ENCODE peak calls at places on chromosome 18, in seven cellular contexts. S is IMR-90, C is esophagus squamous epithelium, I is pancreas, Y is OCI-LY7, G is stomach, K is mucosa of descending colon. J is an unnamed sample. For H3K4me1, the result is how much of the 10 kb centered on the place peaks cover.

GRCh38 chr18:59898609-59899297 is 1.0 kb upstream of the PMAIP1 start:
- DNase-seq in C (no peak), K (peak), G (no peak), Y (no peak), I (no peak), S (no peak), J (peak)

GRCh38 chr18:48024891-48025660 is 94.6 kb upstream of the SMAD2 start:
- DNase-seq in S (no peak), C (no peak), I (no peak), Y (no peak), G (peak), K (no peak), J (no peak)

GRCh38 chr18:45175505-45175904 is 439.8 kb upstream of the SLC14A2 start:
- DNase-seq in C (no peak), I (no peak), K (no peak), Y (no peak), S (no peak), G (no peak), J (no peak)

GRCh38 chr18:60060578-60060977 is 160.8 kb downstream of the PMAIP1 start:
- DNase-seq in K (no peak), C (no peak), G (no peak), Y (no peak), S (no peak), I (no peak), J (no peak)

GRCh38 chr18:65768379-65768778 is 17.6 kb downstream of the CDH7 start:
- DNase-seq in S (no peak), C (no peak), I (no peak), Y (no peak), G (no peak), K (no peak), J (no peak)

GRCh38 chr18:41828137-41828536 is 126.9 kb upstream of the PIK3C3 start:
- DNase-seq in S (no peak), C (no peak), Y (no peak), K (no peak), I (no peak), G (no peak), J (no peak)

GRCh38 chr18:62954341-62954740 is 239.0 kb downstream of the PHLPP1 start:
- DNase-seq in S (peak), C (no peak), K (no peak), Y (no peak), G (no peak), I (no peak), J (no peak)

GRCh38 chr18:31101148-31102019 is 837 bp downstream of the DSC2 start:
- DNase-seq in G (peak), Y (no peak), I (peak), C (no peak), S (no peak), K (peak), J (peak)

GRCh38 chr18:63284173-63284765 is 35.3 kb downstream of the BCL2 start:
- DNase-seq in G (no peak), I (no peak), S (no peak), C (no peak), Y (no peak), K (no peak), J (no peak)

GRCh38 chr18:79737426-79737825 is 57.8 kb downstream of the CTDP1 start:
- DNase-seq in G (no peak), I (peak), C (no peak), S (no peak), Y (no peak), K (no peak), J (no peak)

GRCh38 chr18:46622999-46623398 is 34.0 kb downstream of the LOXHD1 start:
- DNase-seq in I (no peak), Y (peak), K (no peak), S (peak), C (no peak), G (no peak), J (no peak)

GRCh38 chr18:78605255-78605654 is 374.4 kb upstream of the SALL3 start:
- DNase-seq in S (no peak), I (no peak), G (no peak), K (no peak), C (no peak), Y (no peak), J (no peak)

GRCh38 chr18:54506516-54507261 is 84.4 kb upstream of the DYNAP start:
- DNase-seq in I (no peak), K (peak), C (no peak), S (no peak), Y (peak), G (no peak), J (no peak)

GRCh38 chr18:13502585-13502984 is 223.8 kb downstream of the FAM210A start:
- DNase-seq in G (no peak), C (no peak), Y (no peak), S (no peak), K (no peak), I (no peak), J (no peak)

GRCh38 chr18:8097942-8098341 is 511.3 kb upstream of the RAB12 start:
- DNase-seq in K (no peak), S (no peak), C (no peak), Y (no peak), G (no peak), I (no peak), J (no peak)

GRCh38 chr18:35525795-35526475 is 28.2 kb upstream of the INO80C start:
- DNase-seq in G (no peak), Y (no peak), K (no peak), C (no peak), S (no peak), I (no peak), J (no peak)

GRCh38 chr18:8839285-8839684 is 133.9 kb downstream of the MTCL1 start:
- DNase-seq in K (no peak), I (no peak), S (no peak), C (no peak), G (peak), Y (no peak), J (no peak)

GRCh38 chr18:40159141-40160017 is 1795.7 kb upstream of the PIK3C3 start:
- DNase-seq in I (no peak), G (no peak), K (no peak), C (no peak), S (peak), Y (no peak), J (no peak)

GRCh38 chr18:13235981-13236380 is 17.4 kb downstream of the LDLRAD4 start:
- DNase-seq in G (no peak), C (no peak), I (no peak), S (no peak), K (peak), Y (no peak), J (no peak)

GRCh38 chr18:63725682-63726480 is 23.1 kb downstream of the SERPINB11 start:
- DNase-seq in Y (no peak), S (no peak), C (no peak), K (no peak), I (no peak), G (no peak), J (no peak)

GRCh38 chr18:21289843-21290242 is 47.8 kb downstream of the GREB1L start:
- DNase-seq in I (no peak), K (no peak), Y (no peak), G (no peak), S (no peak), C (no peak), J (no peak)

GRCh38 chr18:45772081-45772480 is 48.1 kb downstream of the SLC14A1 start:
- DNase-seq in I (no peak), G (no peak), K (no peak), S (no peak), C (no peak), Y (no peak), J (no peak)

GRCh38 chr18:47779381-47779780 is 151.1 kb downstream of the SMAD2 start:
- DNase-seq in S (no peak), I (no peak), C (no peak), K (no peak), G (no peak), Y (no peak), J (peak)

GRCh38 chr18:13641551-13642439 is 84.6 kb downstream of the FAM210A start:
- DNase-seq in K (no peak), S (no peak), I (no peak), G (no peak), C (no peak), Y (no peak), J (no peak)

GRCh38 chr18:8478166-8478967 is 130.9 kb upstream of the RAB12 start:
- DNase-seq in K (peak), S (peak), I (peak), C (no peak), G (peak), Y (peak), J (peak)

GRCh38 chr18:12639990-12640880 is 17.7 kb downstream of the SPIRE1 start:
- DNase-seq in G (no peak), I (no peak), C (no peak), Y (no peak), S (peak), K (no peak), J (no peak)

GRCh38 chr18:1252534-1252933 is 347.9 kb downstream of the ADCYAP1 start:
- DNase-seq in I (no peak), G (no peak), S (no peak), K (no peak), C (no peak), Y (no peak), J (no peak)

GRCh38 chr18:26911840-26912239 is 46.3 kb upstream of the AQP4 start:
- DNase-seq in G (no peak), S (no peak), I (no peak), C (no peak), K (no peak), Y (no peak), J (no peak)

GRCh38 chr18:47215554-47216138 is 35.8 kb downstream of the SKOR2 start:
- DNase-seq in K (peak), I (no peak), Y (peak), C (no peak), S (peak), G (no peak), J (no peak)

GRCh38 chr18:43396266-43396665 is 119.0 kb upstream of the SYT4 start:
- DNase-seq in I (no peak), Y (no peak), S (no peak), K (no peak), C (no peak), G (no peak), J (no peak)

GRCh38 chr18:74142251-74142650 is 5.4 kb downstream of the FBXO15 start:
- DNase-seq in S (peak), G (no peak), Y (no peak), C (no peak), I (no peak), K (no peak), J (no peak)

GRCh38 chr18:8165095-8165494 is 444.1 kb upstream of the RAB12 start:
- DNase-seq in Y (no peak), C (no peak), I (no peak), S (no peak), G (no peak), K (no peak), J (no peak)

GRCh38 chr18:5868218-5868904 is 27.0 kb downstream of the TMEM200C start:
- DNase-seq in Y (peak), K (peak), C (peak), G (peak), S (peak), I (peak), J (peak)

GRCh38 chr18:39421319-39421718 is 1855.7 kb upstream of the CELF4 start:
- DNase-seq in K (no peak), G (no peak), C (no peak), Y (no peak), I (no peak), S (no peak), J (no peak)

DNA sequence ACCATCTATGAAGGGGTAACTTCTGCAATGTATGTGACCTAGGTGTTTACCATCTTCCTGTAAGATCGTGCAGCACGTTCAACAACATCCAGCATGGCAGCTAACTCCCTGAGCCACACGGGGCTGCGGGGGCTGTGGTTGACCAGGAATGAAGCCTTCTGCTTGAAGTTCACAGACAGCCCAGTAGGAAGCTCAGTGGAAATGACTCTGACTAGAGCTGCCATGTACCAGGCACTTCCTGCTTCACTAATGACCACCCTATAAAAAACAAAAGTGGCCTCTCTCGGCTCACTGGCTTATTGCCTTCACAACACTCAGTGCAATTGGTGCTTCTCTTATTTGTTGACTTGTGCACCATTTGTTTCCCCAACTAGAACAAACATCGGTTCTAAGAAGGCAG is 99.7 kb upstream of the SMAD7 start:
- DNase-seq in I (no peak), K (no peak), G (no peak), Y (no peak), C (no peak), S (no peak), J (no peak)
- H3K4me1 ChIP-seq in I (under half), K (under half), G (under half), Y (half or more), C (under half), S (under half), J (under half)

DNA sequence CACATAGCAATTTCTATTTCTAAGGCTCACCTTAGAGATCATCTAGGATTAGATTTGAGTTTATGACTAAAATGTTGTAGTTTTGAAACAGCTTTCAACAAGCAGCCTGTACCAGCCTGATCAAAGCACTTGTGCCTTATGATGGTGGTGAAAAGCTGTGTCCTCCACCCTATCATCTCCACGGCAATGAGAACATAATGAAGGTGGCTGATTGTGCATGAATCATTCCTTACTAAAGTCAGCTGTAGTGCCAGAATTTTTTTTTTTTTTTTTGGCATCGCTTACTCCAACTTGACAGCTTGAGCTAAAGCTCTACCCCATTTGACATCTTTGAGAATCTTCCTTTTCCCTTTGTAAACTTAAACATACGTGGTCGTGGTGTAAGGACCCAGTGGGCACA is 86.0 kb downstream of the DCC start:
- DNase-seq in G (no peak), S (no peak), K (no peak), C (no peak), I (no peak), Y (no peak), J (no peak)
- H3K4me1 ChIP-seq in G (under half), S (under half), K (under half), C (under half), I (under half), Y (under half), J (under half)

GRCh38 chr18:9925369-9925768 is 11.6 kb downstream of the VAPA start:
- DNase-seq in Y (no peak), S (peak), I (no peak), C (no peak), G (no peak), K (no peak), J (no peak)

GRCh38 chr18:9925795-9926194 is 12.0 kb downstream of the VAPA start:
- DNase-seq in G (no peak), Y (no peak), K (no peak), S (no peak), I (no peak), C (no peak), J (no peak)

GRCh38 chr18:9924371-9924943 is 10.6 kb downstream of the VAPA start:
- DNase-seq in K (no peak), C (no peak), I (no peak), G (no peak), Y (no peak), S (no peak), J (no peak)

GRCh38 chr18:9919564-9920232 is 5.9 kb downstream of the VAPA start:
- DNase-seq in Y (no peak), S (no peak), I (no peak), C (no peak), G (no peak), K (no peak), J (no peak)

GRCh38 chr18:9922592-9923308 is 8.9 kb downstream of the VAPA start:
- DNase-seq in K (no peak), C (no peak), G (no peak), I (no peak), Y (no peak), S (no peak), J (no peak)
- H3K4me1 ChIP-seq in K (half or more), C (half or more), G (half or more), I (half or more), Y (half or more), S (under half), J (half or more)

GRCh38 chr18:57927511-57927910 is 116.5 kb upstream of the NEDD4L start:
- DNase-seq in Y (no peak), C (no peak), I (no peak), G (no peak), K (no peak), S (no peak), J (no peak)
- H3K4me1 ChIP-seq in Y (under half), C (under half), I (under half), G (under half), K (under half), S (under half), J (under half)

GRCh38 chr18:76452357-76452756 is 42.7 kb downstream of the ZNF516 start:
- DNase-seq in K (no peak), Y (no peak), G (no peak), I (no peak), S (peak), C (no peak), J (no peak)

GRCh38 chr18:76454429-76454828 is 40.6 kb downstream of the ZNF516 start:
- DNase-seq in Y (no peak), C (no peak), G (no peak), S (peak), K (no peak), I (no peak), J (no peak)

GRCh38 chr18:76455015-76455676 is 39.9 kb downstream of the ZNF516 start:
- DNase-seq in S (no peak), K (no peak), I (no peak), C (no peak), Y (no peak), G (no peak), J (no peak)

GRCh38 chr18:76451475-76452331 is 43.3 kb downstream of the ZNF516 start:
- DNase-seq in S (no peak), C (no peak), G (no peak), K (no peak), I (no peak), Y (no peak), J (no peak)

DNA sequence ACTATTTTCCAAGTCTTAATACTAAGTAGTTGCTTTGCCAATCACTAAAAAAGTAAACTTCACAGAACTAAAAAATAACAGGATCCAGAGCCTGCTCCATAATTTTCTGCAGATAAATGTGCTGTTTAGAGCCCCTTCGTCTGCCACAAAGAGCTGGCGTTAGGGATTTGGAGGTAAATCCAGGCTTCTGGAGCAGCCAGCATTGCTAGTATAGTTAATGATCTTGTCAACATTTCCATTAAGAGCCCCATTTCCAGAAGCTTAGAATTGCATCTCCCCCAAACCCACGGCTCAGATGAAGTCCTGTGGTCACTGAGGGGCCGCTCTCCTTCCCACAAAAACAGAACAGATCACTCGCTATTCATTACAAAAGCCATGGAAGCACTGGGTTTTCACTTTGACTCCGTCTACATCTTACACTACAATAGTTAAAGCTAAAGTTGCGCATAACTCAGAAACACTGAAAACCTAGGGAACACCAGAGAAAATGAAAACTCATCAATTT is 41.9 kb downstream of the ZNF516 start:
- DNase-seq in Y (no peak), K (no peak), G (no peak), I (no peak), C (no peak), S (no peak), J (no peak)
- H3K4me1 ChIP-seq in Y (under half), K (under half), G (half or more), I (under half), C (under half), S (under half), J (under half)

DNA sequence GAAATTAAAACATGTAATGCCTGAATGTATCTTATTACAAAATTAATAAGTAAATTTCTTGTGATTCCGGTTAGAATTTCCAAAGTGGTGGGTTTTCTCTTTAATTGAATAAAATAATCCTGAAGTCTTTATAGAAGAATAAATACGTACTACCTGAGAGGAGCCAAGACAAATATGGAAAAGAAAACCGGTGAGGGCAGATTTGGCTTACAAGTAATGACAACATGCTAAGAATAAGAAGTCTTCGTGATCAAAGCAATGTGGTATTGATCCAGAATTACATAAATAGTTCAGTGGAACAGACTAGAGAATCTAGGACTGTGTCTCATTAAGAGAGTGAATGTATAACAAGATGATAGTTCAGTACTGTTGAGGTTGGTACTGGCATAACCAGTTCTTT is 167.5 kb downstream of the NEDD4L start:
- DNase-seq in Y (no peak), I (no peak), C (no peak), G (no peak), S (no peak), K (no peak), J (no peak)
- H3K4me1 ChIP-seq in Y (under half), I (under half), C (under half), G (under half), S (under half), K (under half), J (half or more)

GRCh38 chr18:61597321-61597720 is 264.1 kb downstream of the CDH20 start:
- DNase-seq in S (no peak), G (no peak), C (no peak), Y (no peak), K (no peak), I (no peak), J (no peak)
- H3K4me1 ChIP-seq in S (under half), G (under half), C (under half), Y (under half), K (under half), I (under half), J (under half)

DNA sequence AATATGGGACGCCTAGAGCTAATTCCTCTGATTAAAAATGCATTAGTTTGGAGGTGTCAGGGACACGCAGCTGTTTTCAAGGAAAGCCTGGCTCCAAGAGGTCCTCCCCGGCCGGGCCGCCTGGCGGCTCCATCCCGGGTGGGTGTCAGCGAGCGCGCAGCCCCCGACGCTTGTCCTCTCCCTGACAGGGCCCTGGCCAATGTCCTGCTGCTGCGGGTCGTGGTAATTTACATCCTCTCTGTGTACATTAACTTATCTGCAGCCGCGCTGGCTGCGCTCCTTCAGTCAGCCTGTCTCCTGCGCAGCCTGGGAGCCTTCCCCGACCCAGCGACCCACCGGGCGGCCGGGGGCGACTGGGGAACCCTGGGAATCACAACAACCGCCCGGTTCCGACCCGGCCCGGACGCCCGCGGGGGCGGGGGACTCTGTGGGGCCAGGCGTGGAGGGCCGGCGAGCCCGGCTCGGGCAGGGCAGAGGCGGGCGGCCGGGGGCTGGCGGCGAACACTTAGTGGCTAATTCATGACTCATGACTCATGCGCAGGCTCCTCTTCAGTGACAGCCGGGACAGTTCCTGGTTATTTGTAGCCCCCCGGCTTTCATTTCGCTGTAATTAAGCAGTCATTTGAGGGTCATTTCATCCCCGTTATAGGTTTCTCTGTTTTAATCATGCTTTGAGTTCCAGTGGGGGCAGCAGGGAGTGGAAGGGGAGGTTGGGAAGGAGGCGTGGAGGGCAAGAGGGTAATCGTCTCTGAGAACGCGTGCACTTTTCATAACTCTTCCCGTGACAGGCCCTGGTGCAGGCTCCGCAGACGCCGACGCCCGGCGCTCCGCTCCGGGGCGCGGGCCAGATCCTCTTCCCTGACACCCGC is 141.9 kb upstream of the CTAGE1 start:
- DNase-seq in C (no peak), K (peak), S (peak), Y (no peak), I (peak), G (peak), J (peak)
- H3K4me1 ChIP-seq in C (under half), K (under half), S (under half), Y (under half), I (under half), G (under half), J (under half)

J was measured in PC-9.